ENCODE peak calls at places on chromosomes 5 and 9, in six cellular contexts. Y is heart right ventricle, L is pancreas, U is uterus, C is lower lobe of right lung, Q is A549. M is an unnamed sample.

GRCh38 chr9:127923771-127924170 is 6.8 kb downstream of the PIP5KL1 start:
- DNase-seq in Y (no peak), L (no peak), U (no peak), C (no peak), Q (peak; percentile 74), M (no peak)

GRCh38 chr9:3746296-3747275 is 220.8 kb upstream of the RFX3 start:
- DNase-seq in Y (no peak), L (no peak), U (no peak), C (no peak), Q (peak; percentile 41), M (no peak)

GRCh38 chr5:122149691-122150090 is 20.3 kb downstream of the ZNF474 start:
- DNase-seq in Y (no peak), L (no peak), U (no peak), C (no peak), Q (no peak), M (no peak)

GRCh38 chr5:179914032-179914755 is 6.5 kb upstream of the TBC1D9B start:
- DNase-seq in Y (no peak), L (no peak), U (no peak), C (no peak), Q (peak; percentile 74), M (no peak)

GRCh38 chr9:75803130-75803529 is 87.3 kb upstream of the PCSK5 start:
- DNase-seq in Y (no peak), L (no peak), U (no peak), C (no peak), Q (no peak), M (no peak)

GRCh38 chr9:72627147-72627546 is 105.7 kb downstream of the TMC1 start:
- DNase-seq in Y (no peak), L (no peak), U (no peak), C (no peak), Q (no peak), M (no peak)

GRCh38 chr9:120715331-120715924 is 1.2 kb upstream of the MEGF9 start:
- DNase-seq in Y (peak; percentile 41), L (no peak), U (peak; percentile 73), C (no peak), Q (peak; percentile 56), M (peak; percentile 51)

GRCh38 chr5:61637566-61637965 is 305.5 kb downstream of the ZSWIM6 start:
- DNase-seq in Y (no peak), L (no peak), U (no peak), C (no peak), Q (no peak), M (peak; percentile 43)

GRCh38 chr9:119375892-119376291 is 6.7 kb upstream of the BRINP1 start:
- DNase-seq in Y (no peak), L (no peak), U (no peak), C (no peak), Q (peak; percentile 51), M (peak; percentile 58)

GRCh38 chr9:108786322-108786721 is 69.5 kb downstream of the ACTL7B start:
- DNase-seq in Y (no peak), L (no peak), U (no peak), C (no peak), Q (no peak), M (no peak)

GRCh38 chr9:137049544-137050449 is 3.8 kb upstream of the NPDC1 start:
- DNase-seq in Y (no peak), L (peak; percentile 63), U (no peak), C (no peak), Q (peak; percentile 70), M (no peak)

GRCh38 chr9:107285292-107285691 is 2.2 kb downstream of the RAD23B start:
- DNase-seq in Y (no peak), L (no peak), U (no peak), C (no peak), Q (no peak), M (no peak)
- H3K4me1 ChIP-seq in Y (peaks cover 61% of the 10 kb centered on the region), L (peaks cover 24% of the 10 kb centered on the region), U (peaks cover 3% of the 10 kb centered on the region), C (peaks cover 56% of the 10 kb centered on the region), Q (peaks cover 36% of the 10 kb centered on the region), M (peaks cover 3% of the 10 kb centered on the region)

DNA sequence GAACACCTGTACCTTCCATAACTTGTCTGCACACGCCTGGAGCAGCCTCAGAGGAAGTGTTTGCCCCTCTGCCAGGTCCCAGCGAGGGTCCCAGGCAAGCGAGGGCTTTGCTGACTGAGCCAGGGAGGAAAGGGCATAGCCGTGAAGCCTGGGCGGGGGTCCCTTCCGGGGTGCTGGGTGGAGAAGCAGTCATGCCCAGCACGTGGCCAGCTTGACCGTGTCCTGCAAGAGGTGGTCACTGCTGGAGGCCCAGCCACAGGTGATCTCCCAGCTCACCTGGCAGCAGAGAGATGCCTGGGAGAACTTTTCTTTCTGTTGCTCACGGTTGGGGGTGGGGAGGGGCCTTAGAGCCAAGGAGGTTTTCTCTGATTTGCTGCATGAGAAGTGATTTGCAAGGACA is 195.3 kb downstream of the CACNA1B start:
- DNase-seq in Y (no peak), L (no peak), U (peak; percentile 3), C (no peak), Q (no peak), M (no peak)
- H3K9me3 ChIP-seq in Y (no peaks in the 10 kb centered on the region), L (no peaks in the 10 kb centered on the region), U (no peaks in the 10 kb centered on the region), C (no peaks in the 10 kb centered on the region), Q (no peaks in the 10 kb centered on the region), M (no peaks in the 10 kb centered on the region)

GRCh38 chr5:74403771-74404170 is 236.8 kb downstream of the ENC1 start:
- DNase-seq in Y (no peak), L (no peak), U (no peak), C (no peak), Q (no peak), M (no peak)
- H3K4me1 ChIP-seq in Y (no peaks in the 10 kb centered on the region), L (peaks cover 5% of the 10 kb centered on the region), U (no peaks in the 10 kb centered on the region), C (peaks cover 9% of the 10 kb centered on the region), Q (peaks cover 10% of the 10 kb centered on the region), M (no peaks in the 10 kb centered on the region)

GRCh38 chr9:40914772-40915659 is 213.5 kb downstream of the FOXD4L6 start:
- DNase-seq in Y (no peak), L (no peak), U (no peak), C (no peak), Q (no peak), M (no peak)

GRCh38 chr9:40909821-40910220 is 218.7 kb downstream of the FOXD4L6 start:
- DNase-seq in Y (no peak), L (no peak), U (no peak), C (no peak), Q (no peak), M (no peak)

GRCh38 chr9:40913096-40913719 is 215.3 kb downstream of the FOXD4L6 start:
- DNase-seq in Y (no peak), L (no peak), U (no peak), C (no peak), Q (no peak), M (no peak)

GRCh38 chr9:40913928-40914673 is 214.4 kb downstream of the FOXD4L6 start:
- DNase-seq in Y (no peak), L (no peak), U (no peak), C (no peak), Q (no peak), M (no peak)

DNA sequence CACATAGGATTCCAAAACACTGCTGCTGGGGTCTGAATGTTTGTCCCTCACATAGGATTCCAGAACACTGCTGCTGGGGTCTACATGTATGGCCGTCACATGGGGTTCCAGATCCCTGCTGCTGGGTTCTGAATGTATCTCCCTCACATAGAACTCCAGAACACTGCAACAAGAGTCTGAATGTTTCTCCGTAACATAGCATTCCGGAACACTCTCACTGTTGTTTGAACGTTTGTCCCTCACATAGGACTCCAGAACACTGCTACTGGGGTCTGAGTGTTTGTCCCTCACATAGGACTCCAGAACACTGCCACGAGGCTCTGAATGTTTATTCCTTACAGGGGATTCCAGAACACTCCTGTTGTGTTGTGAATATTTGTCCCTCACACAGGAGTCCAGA is 216.8 kb downstream of the FOXD4L6 start:
- DNase-seq in Y (no peak), L (no peak), U (no peak), C (no peak), Q (no peak), M (no peak)
- H3K9me3 ChIP-seq in Y (peaks cover 100% of the 10 kb centered on the region), L (no peaks in the 10 kb centered on the region), U (peaks cover 3% of the 10 kb centered on the region), C (peaks cover 100% of the 10 kb centered on the region), Q (peaks cover 91% of the 10 kb centered on the region), M (peaks cover 69% of the 10 kb centered on the region)

DNA sequence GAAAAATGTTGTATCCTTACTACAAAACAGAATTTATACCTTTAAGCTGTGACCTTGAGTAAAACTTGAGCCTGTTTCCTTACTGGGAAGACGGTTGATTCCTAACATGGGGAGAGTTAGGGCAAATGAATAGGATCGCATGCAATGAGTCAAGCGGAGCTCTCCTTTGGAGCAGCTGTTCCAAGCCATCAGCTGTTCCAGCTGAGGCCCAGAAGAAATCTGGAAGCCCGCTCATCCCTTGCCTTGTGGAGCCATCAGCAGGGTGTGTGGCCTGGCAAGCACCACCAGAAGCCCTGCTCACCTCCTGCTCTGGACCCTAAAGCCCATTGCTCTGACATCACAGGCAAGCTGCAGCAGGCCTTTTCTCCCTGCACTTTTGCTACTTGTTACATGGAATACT is 8.0 kb downstream of the KIAA1191 start:
- DNase-seq in Y (no peak), L (no peak), U (no peak), C (no peak), Q (no peak), M (no peak)
- H3K4me1 ChIP-seq in Y (no peaks in the 10 kb centered on the region), L (no peaks in the 10 kb centered on the region), U (no peaks in the 10 kb centered on the region), C (peaks cover 3% of the 10 kb centered on the region), Q (no peaks in the 10 kb centered on the region), M (no peaks in the 10 kb centered on the region)

GRCh38 chr5:153938131-153938842 is 100.4 kb downstream of the FAM114A2 start:
- DNase-seq in Y (no peak), L (no peak), U (no peak), C (no peak), Q (no peak), M (no peak)
- H3K9me3 ChIP-seq in Y (peaks cover 83% of the 10 kb centered on the region), L (no peaks in the 10 kb centered on the region), U (no peaks in the 10 kb centered on the region), C (peaks cover 45% of the 10 kb centered on the region), Q (peaks cover 28% of the 10 kb centered on the region), M (peaks cover 54% of the 10 kb centered on the region)

GRCh38 chr9:93010056-93010455 is 48.4 kb upstream of the SUSD3 start:
- DNase-seq in Y (no peak), L (no peak), U (no peak), C (no peak), Q (no peak), M (no peak)
- H3K4me1 ChIP-seq in Y (no peaks in the 10 kb centered on the region), L (no peaks in the 10 kb centered on the region), U (no peaks in the 10 kb centered on the region), C (no peaks in the 10 kb centered on the region), Q (no peaks in the 10 kb centered on the region), M (peaks cover 12% of the 10 kb centered on the region)

GRCh38 chr5:91474201-91474600 is 91.1 kb upstream of the ARRDC3 start:
- DNase-seq in Y (no peak), L (no peak), U (no peak), C (no peak), Q (no peak), M (no peak)

GRCh38 chr5:91477408-91477807 is 94.3 kb upstream of the ARRDC3 start:
- DNase-seq in Y (no peak), L (no peak), U (no peak), C (no peak), Q (no peak), M (no peak)

DNA sequence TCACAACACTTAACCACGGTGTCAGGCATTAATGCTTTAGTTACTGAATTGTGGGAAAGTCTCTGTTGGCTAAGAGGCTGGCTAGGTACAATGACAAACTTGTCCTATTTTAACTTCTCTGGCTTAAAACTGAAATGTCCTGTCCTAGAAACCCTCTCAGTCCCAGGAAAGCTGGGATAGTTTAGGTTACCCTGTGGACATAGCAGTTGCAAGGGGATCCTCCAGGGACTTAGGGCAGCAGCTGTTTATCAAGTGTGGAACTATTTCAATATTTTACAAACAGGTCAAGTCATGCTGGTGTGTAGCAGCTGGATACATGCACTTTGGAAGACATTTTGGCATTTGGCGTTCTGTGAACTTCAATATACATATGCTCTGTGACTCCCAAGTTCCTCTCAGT is 95.0 kb upstream of the ARRDC3 start:
- DNase-seq in Y (no peak), L (no peak), U (no peak), C (no peak), Q (no peak), M (no peak)
- H3K9me3 ChIP-seq in Y (no peaks in the 10 kb centered on the region), L (no peaks in the 10 kb centered on the region), U (no peaks in the 10 kb centered on the region), C (no peaks in the 10 kb centered on the region), Q (no peaks in the 10 kb centered on the region), M (no peaks in the 10 kb centered on the region)

M was measured in NT2/D1.